ENCODE peak calls at places on chromosomes 6 and 20, in five cellular contexts. A is AML-193, L is GM12865, C is MCF 10A, N is fibroblast of pulmonary artery. Q is an unnamed sample.

GRCh38 chr6:166999845-167000253 is 652 bp downstream of the CEP43 start:
- DNase-seq in A (peak), L (peak), C (peak), N (peak), Q (no peak)

GRCh38 chr6:18340781-18341551 is 46.2 kb upstream of the RNF144B start:
- DNase-seq in A (no peak), L (no peak), C (peak), N (no peak), Q (no peak)

GRCh38 chr6:48755315-48755714 is 644.3 kb upstream of the PTCHD4 start:
- DNase-seq in A (no peak), L (no peak), C (no peak), N (no peak), Q (no peak)

GRCh38 chr6:27279513-27280063 is 32.1 kb downstream of the PRSS16 start:
- DNase-seq in A (no peak), L (no peak), C (no peak), N (no peak), Q (no peak)

GRCh38 chr20:17797163-17797562 is 97.4 kb downstream of the BANF2 start:
- DNase-seq in A (no peak), L (peak), C (no peak), N (no peak), Q (no peak)

GRCh38 chr6:47352966-47353365 is 43.3 kb upstream of the TNFRSF21 start:
- DNase-seq in A (no peak), L (no peak), C (no peak), N (no peak), Q (no peak)

GRCh38 chr20:1173698-1174097 is 11.1 kb downstream of the TMEM74B start:
- DNase-seq in A (no peak), L (no peak), C (no peak), N (no peak), Q (no peak)

GRCh38 chr20:2237059-2237458 is 58.7 kb upstream of the TGM3 start:
- DNase-seq in A (no peak), L (no peak), C (peak), N (peak), Q (no peak)

GRCh38 chr6:24743265-24743943 is 24.4 kb upstream of the C6orf62 start:
- DNase-seq in A (peak), L (peak), C (peak), N (peak), Q (no peak)

GRCh38 chr20:1332749-1333300 is 3.9 kb upstream of the SDCBP2 start:
- DNase-seq in A (no peak), L (no peak), C (no peak), N (no peak), Q (no peak)

GRCh38 chr20:52105573-52106422 is 85.8 kb downstream of the ZFP64 start:
- DNase-seq in A (no peak), L (no peak), C (peak), N (peak), Q (no peak)

Q was measured in LNCaP clone FGC.